ENCODE peak calls at places on chromosomes 5 and 9, in six cellular contexts. One of them, this sample, is unnamed.

GRCh38 chr9:71249729-71250317 is 128.4 kb upstream of the TRPM3 start:
- DNase-seq in right lobe of liver: no peak
- DNase-seq in HTR-8/SVneo: peak; percentile 39
- DNase-seq in tibial artery: no peak
- DNase-seq in dermis blood vessel endothelial cell: peak; percentile 81
- DNase-seq in lower lobe of right lung: no peak
- DNase-seq in this sample: peak; percentile 79

GRCh38 chr5:176491901-176492300 is 43.7 kb downstream of the FAF2 start:
- DNase-seq in right lobe of liver: no peak
- DNase-seq in HTR-8/SVneo: no peak
- DNase-seq in tibial artery: no peak
- DNase-seq in dermis blood vessel endothelial cell: no peak
- DNase-seq in lower lobe of right lung: no peak
- DNase-seq in this sample: no peak

GRCh38 chr9:133992780-133993634 is 883 bp upstream of the VAV2 start:
- DNase-seq in right lobe of liver: peak; percentile 90
- DNase-seq in HTR-8/SVneo: peak; percentile 67
- DNase-seq in tibial artery: peak; percentile 92
- DNase-seq in dermis blood vessel endothelial cell: peak; percentile 76
- DNase-seq in lower lobe of right lung: peak; percentile 84
- DNase-seq in this sample: peak; percentile 87

GRCh38 chr9:121906074-121906520 is 187.0 kb downstream of the TTLL11 start:
- DNase-seq in right lobe of liver: no peak
- DNase-seq in HTR-8/SVneo: no peak
- DNase-seq in tibial artery: no peak
- DNase-seq in dermis blood vessel endothelial cell: peak; percentile 26
- DNase-seq in lower lobe of right lung: no peak
- DNase-seq in this sample: no peak

GRCh38 chr5:104998572-104998971 is 1436.0 kb upstream of the NUDT12 start:
- DNase-seq in right lobe of liver: no peak
- DNase-seq in HTR-8/SVneo: no peak
- DNase-seq in tibial artery: no peak
- DNase-seq in dermis blood vessel endothelial cell: no peak
- DNase-seq in lower lobe of right lung: no peak
- DNase-seq in this sample: no peak

GRCh38 chr9:26175264-26175663 is 497.0 kb upstream of the TUSC1 start:
- DNase-seq in right lobe of liver: no peak
- DNase-seq in HTR-8/SVneo: peak; percentile 9
- DNase-seq in tibial artery: no peak
- DNase-seq in dermis blood vessel endothelial cell: no peak
- DNase-seq in lower lobe of right lung: no peak
- DNase-seq in this sample: peak; percentile 67

GRCh38 chr5:67530609-67531255 is 334.1 kb upstream of the CD180 start:
- DNase-seq in right lobe of liver: no peak
- DNase-seq in HTR-8/SVneo: no peak
- DNase-seq in tibial artery: no peak
- DNase-seq in dermis blood vessel endothelial cell: no peak
- DNase-seq in lower lobe of right lung: no peak
- DNase-seq in this sample: no peak

GRCh38 chr9:26893030-26893676 is 551 bp upstream of the CAAP1 start:
- DNase-seq in right lobe of liver: no peak
- DNase-seq in HTR-8/SVneo: no peak
- DNase-seq in tibial artery: no peak
- DNase-seq in dermis blood vessel endothelial cell: no peak
- DNase-seq in lower lobe of right lung: no peak
- DNase-seq in this sample: peak; percentile 2

This sample was measured in A172.